ENCODE peak calls at places on chromosome 7, in five cellular contexts. U is K562, P is H1, C is SK-N-SH, Z is HepG2. H is an unnamed sample.

GRCh38 chr7:108166687-108167086 is 36.5 kb upstream of the LAMB4 start:
- DNase-seq in U (no peak), P (no peak), C (no peak), Z (no peak), H (no peak)

GRCh38 chr7:36871355-36871738 is 147.1 kb upstream of the AOAH start:
- DNase-seq in U (no peak), P (no peak), C (no peak), Z (no peak), H (no peak)

GRCh38 chr7:51318886-51319579 is 2.4 kb upstream of the COBL start:
- DNase-seq in U (no peak), P (no peak), C (no peak), Z (peak), H (no peak)

GRCh38 chr7:934469-935320 is 19.8 kb downstream of the ADAP1 start:
- DNase-seq in U (peak), P (no peak), C (no peak), Z (no peak), H (no peak)

GRCh38 chr7:70193514-70193913 is 595.2 kb downstream of the AUTS2 start:
- DNase-seq in U (no peak), P (no peak), C (peak), Z (no peak), H (no peak)

GRCh38 chr7:66535414-66536329 is 93.0 kb upstream of the KCTD7 start:
- DNase-seq in U (no peak), P (no peak), C (no peak), Z (peak), H (no peak)

GRCh38 chr7:23357190-23358093 is 58.3 kb downstream of the MALSU1 start:
- DNase-seq in U (peak), P (no peak), C (no peak), Z (peak), H (no peak)

GRCh38 chr7:63521-64021 is 128.8 kb upstream of the FAM20C start:
- DNase-seq in U (no peak), P (no peak), C (no peak), Z (no peak), H (no peak)

GRCh38 chr7:87059525-87060287 is at the start of gene ELAPOR2:
- DNase-seq in U (peak), P (peak), C (peak), Z (peak), H (peak)

GRCh38 chr7:87170828-87171227 is 18.6 kb downstream of the DMTF1 start:
- DNase-seq in U (no peak), P (no peak), C (no peak), Z (no peak), H (no peak)

GRCh38 chr7:29194594-29195417 is at the start of gene CHN2:
- DNase-seq in U (no peak), P (no peak), C (peak), Z (peak), H (no peak)

GRCh38 chr7:69177941-69178494 is 420.3 kb upstream of the AUTS2 start:
- DNase-seq in U (no peak), P (no peak), C (no peak), Z (no peak), H (no peak)

GRCh38 chr7:100465702-100466311 is 1.7 kb upstream of the SPACDR start:
- DNase-seq in U (peak), P (no peak), C (peak), Z (peak), H (no peak)

GRCh38 chr7:113331155-113331898 is 213.0 kb upstream of the SMIM30 start:
- DNase-seq in U (no peak), P (peak), C (no peak), Z (peak), H (no peak)

GRCh38 chr7:75638607-75639070 is 100.1 kb downstream of the HIP1 start:
- DNase-seq in U (peak), P (no peak), C (peak), Z (no peak), H (no peak)

GRCh38 chr7:132403465-132404110 is 172.7 kb downstream of the PLXNA4 start:
- DNase-seq in U (no peak), P (no peak), C (no peak), Z (no peak), H (no peak)

GRCh38 chr7:95066736-95067530 is 159.5 kb downstream of the PPP1R9A start:
- DNase-seq in U (no peak), P (no peak), C (no peak), Z (peak), H (no peak)

GRCh38 chr7:85184599-85185354 is 2.1 kb downstream of the SEMA3D start:
- DNase-seq in U (no peak), P (no peak), C (peak), Z (no peak), H (no peak)

GRCh38 chr7:145065451-145065850 is 229.6 kb upstream of the TPK1 start:
- DNase-seq in U (no peak), P (no peak), C (no peak), Z (no peak), H (no peak)

GRCh38 chr7:29289156-29290021 is 94.8 kb downstream of the CHN2 start:
- DNase-seq in U (no peak), P (no peak), C (no peak), Z (peak), H (no peak)

GRCh38 chr7:979886-980571 is 3.0 kb upstream of the CYP2W1 start:
- DNase-seq in U (no peak), P (no peak), C (peak), Z (no peak), H (no peak)

GRCh38 chr7:75573477-75574019 is 81.4 kb downstream of the SPDYE5 start:
- DNase-seq in U (no peak), P (no peak), C (no peak), Z (no peak), H (no peak)

GRCh38 chr7:101436857-101437576 is 74.3 kb downstream of the COL26A1 start:
- DNase-seq in U (peak), P (peak), C (peak), Z (no peak), H (no peak)

GRCh38 chr7:123727071-123727837 is 21.5 kb downstream of the WASL start:
- DNase-seq in U (no peak), P (no peak), C (no peak), Z (peak), H (no peak)

GRCh38 chr7:50346548-50347497 is 42.3 kb downstream of the IKZF1 start:
- DNase-seq in U (no peak), P (no peak), C (no peak), Z (no peak), H (no peak)

GRCh38 chr7:27169658-27170493 is 4.2 kb downstream of the HOXA10 start:
- DNase-seq in U (no peak), P (no peak), C (no peak), Z (no peak), H (no peak)

DNA sequence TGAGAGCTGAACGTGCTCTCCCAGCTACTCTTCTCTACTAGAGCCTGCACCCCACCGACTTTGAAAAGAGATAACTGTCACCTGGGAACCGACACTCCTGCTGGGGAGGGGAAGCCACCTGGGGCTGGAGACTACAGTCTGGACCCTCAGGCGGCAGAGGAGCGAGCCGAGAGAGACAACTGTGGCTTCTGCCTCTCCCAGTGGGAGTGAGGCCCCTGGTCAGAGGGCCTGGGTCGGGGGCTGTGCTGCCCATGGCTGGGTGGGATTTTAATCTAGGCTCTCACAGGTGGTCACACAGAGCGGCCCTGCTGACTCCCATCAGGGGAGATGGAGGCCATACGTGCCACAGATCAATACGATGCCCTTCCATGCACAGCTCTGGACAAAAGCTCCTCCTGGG is 372.1 kb downstream of the DNAJB6 start:
- DNase-seq in U (no peak), P (no peak), C (no peak), Z (no peak), H (no peak)
- TF ChIP-seq TAF1 in U (no peak), P (no peak), C (no peak), Z (no peak), H (no peak)

GRCh38 chr7:39096220-39096619 is 118.5 kb downstream of the POU6F2 start:
- DNase-seq in U (no peak), P (no peak), C (no peak), Z (no peak), H (no peak)
- TF ChIP-seq POLR2AphosphoS5 in U (no peak), P (no peak), C (no peak), Z (no peak), H (no peak)

GRCh38 chr7:98168181-98168903 is 42.9 kb upstream of the BHLHA15 start:
- DNase-seq in U (peak), P (peak), C (peak), Z (peak), H (no peak)

GRCh38 chr7:98167653-98168052 is 43.6 kb upstream of the BHLHA15 start:
- DNase-seq in U (no peak), P (no peak), C (no peak), Z (no peak), H (no peak)

GRCh38 chr7:98168904-98169621 is 42.2 kb upstream of the BHLHA15 start:
- DNase-seq in U (no peak), P (no peak), C (no peak), Z (no peak), H (no peak)

GRCh38 chr7:98171449-98171848 is 39.8 kb upstream of the BHLHA15 start:
- DNase-seq in U (no peak), P (no peak), C (no peak), Z (no peak), H (no peak)

GRCh38 chr7:98170944-98171343 is 40.3 kb upstream of the BHLHA15 start:
- DNase-seq in U (no peak), P (no peak), C (no peak), Z (no peak), H (no peak)
- TF ChIP-seq TAF1 in U (no peak), P (no peak), C (no peak), Z (no peak), H (no peak)

GRCh38 chr7:144057954-144058353 is 9.2 kb downstream of the OR2A5 start:
- DNase-seq in U (no peak), P (no peak), C (no peak), Z (peak), H (no peak)

GRCh38 chr7:144069511-144069910 is at the start of gene OR2A25:
- DNase-seq in U (no peak), P (no peak), C (no peak), Z (no peak), H (no peak)

DNA sequence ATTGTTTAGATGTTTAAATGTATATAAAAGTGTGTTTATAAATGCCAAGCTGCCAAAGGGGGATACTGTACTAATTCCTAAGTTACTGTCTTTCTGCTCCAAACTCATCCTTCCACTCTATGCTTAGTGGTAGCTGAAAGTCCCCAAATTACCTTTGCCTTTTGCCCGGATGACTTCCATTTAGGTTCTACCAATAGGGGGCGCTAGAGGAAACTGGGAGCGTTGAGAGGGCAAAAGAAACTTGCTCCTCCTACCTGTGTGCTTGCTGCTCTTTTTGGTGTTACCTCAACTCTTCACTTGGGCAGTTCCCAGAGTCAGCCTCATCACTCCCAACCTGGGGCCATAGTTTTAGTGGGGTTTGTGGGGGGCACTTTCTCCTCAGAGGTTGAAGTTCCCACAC is 5.9 kb upstream of the OR2A25 start:
- DNase-seq in U (peak), P (no peak), C (no peak), Z (no peak), H (no peak)
- TF ChIP-seq POLR2AphosphoS5 in U (no peak), P (no peak), C (no peak), Z (no peak), H (no peak)

GRCh38 chr7:46902463-46902862 is 679.4 kb downstream of the TNS3 start:
- DNase-seq in U (no peak), P (no peak), C (no peak), Z (no peak), H (no peak)

GRCh38 chr7:46900312-46901263 is 681.3 kb downstream of the TNS3 start:
- DNase-seq in U (no peak), P (no peak), C (peak), Z (no peak), H (no peak)
- TF ChIP-seq TAF1 in U (no peak), P (no peak), C (no peak), Z (no peak), H (no peak)

GRCh38 chr7:134789967-134790685 is 10.7 kb downstream of the CALD1 start:
- DNase-seq in U (no peak), P (no peak), C (no peak), Z (no peak), H (no peak)
- TF ChIP-seq POLR2AphosphoS5 in U (no peak), P (no peak), C (peak), Z (no peak), H (no peak)

DNA sequence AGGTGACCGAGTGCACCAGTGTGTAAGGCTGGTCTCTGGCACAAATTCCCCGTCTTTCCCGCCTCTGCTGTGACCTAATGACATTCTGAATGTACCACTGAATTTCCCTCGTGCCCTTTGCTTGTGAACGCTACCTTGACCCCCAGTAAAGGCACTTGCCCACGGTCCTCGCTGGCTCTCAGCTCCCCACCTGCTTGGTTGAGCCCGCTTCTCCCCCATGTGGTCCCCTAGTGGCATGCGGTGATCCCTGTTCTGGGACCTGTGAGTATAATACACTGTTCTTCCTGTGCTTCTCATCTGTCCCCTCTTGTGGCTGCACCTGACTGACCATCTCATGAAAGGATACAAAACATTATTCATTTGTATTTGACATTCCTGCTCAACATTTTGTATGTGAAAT is 495.7 kb downstream of the INHBA start:
- DNase-seq in U (no peak), P (peak), C (no peak), Z (no peak), H (no peak)
- TF ChIP-seq TAF1 in U (no peak), P (no peak), C (no peak), Z (no peak), H (no peak)